ENCODE peak calls at places on chromosomes 2 and 18, in six cellular contexts. J, Y, M, L, F and C are unnamed samples. For H3K4me1, the result is how much of the 10 kb centered on the place peaks cover.

GRCh38 chr2:26883971-26884370 is 36.0 kb downstream of the DPYSL5 start:
- DNase-seq in J (no peak), Y (no peak), M (no peak), L (no peak), F (no peak), C (no peak)

GRCh38 chr2:229869226-229869625 is 52.6 kb downstream of the TRIP12 start:
- DNase-seq in J (no peak), Y (peak), M (no peak), L (no peak), F (no peak), C (no peak)

GRCh38 chr2:232315049-232315922 is 63.3 kb upstream of the ALPP start:
- DNase-seq in J (peak), Y (peak), M (no peak), L (peak), F (no peak), C (peak)

GRCh38 chr18:46856975-46857374 is 60.3 kb downstream of the PIAS2 start:
- DNase-seq in J (no peak), Y (peak), M (no peak), L (no peak), F (no peak), C (no peak)

GRCh38 chr2:180573951-180574350 is 406.5 kb upstream of the UBE2E3 start:
- DNase-seq in J (peak), Y (no peak), M (no peak), L (no peak), F (no peak), C (no peak)

GRCh38 chr2:185807351-185807750 is 68.7 kb downstream of the FSIP2 start:
- DNase-seq in J (no peak), Y (no peak), M (no peak), L (no peak), F (no peak), C (no peak)

GRCh38 chr18:56172527-56172926 is 465.9 kb downstream of the TXNL1 start:
- DNase-seq in J (no peak), Y (peak), M (no peak), L (no peak), F (no peak), C (no peak)

GRCh38 chr2:71602581-71602980 is 149.2 kb downstream of the DYSF start:
- DNase-seq in J (no peak), Y (no peak), M (peak), L (no peak), F (no peak), C (no peak)

GRCh38 chr2:143778981-143779380 is 649.8 kb downstream of the ARHGAP15 start:
- DNase-seq in J (peak), Y (peak), M (no peak), L (no peak), F (no peak), C (no peak)

GRCh38 chr2:212538156-212539144 is at the start of gene ERBB4:
- DNase-seq in J (no peak), Y (no peak), M (peak), L (no peak), F (no peak), C (no peak)

GRCh38 chr2:136381722-136382633 is 264.0 kb upstream of the CXCR4 start:
- DNase-seq in J (no peak), Y (no peak), M (no peak), L (peak), F (no peak), C (peak)

GRCh38 chr18:45167109-45167551 is 448.1 kb upstream of the SLC14A2 start:
- DNase-seq in J (peak), Y (no peak), M (no peak), L (no peak), F (no peak), C (no peak)

GRCh38 chr2:240810621-240811020 is 9.4 kb downstream of the KIF1A start:
- DNase-seq in J (no peak), Y (no peak), M (no peak), L (no peak), F (no peak), C (no peak)

GRCh38 chr18:39660141-39660540 is 2094.5 kb upstream of the CELF4 start:
- DNase-seq in J (peak), Y (no peak), M (no peak), L (no peak), F (no peak), C (no peak)

GRCh38 chr2:177195194-177195593 is 17.4 kb upstream of the HNRNPA3 start:
- DNase-seq in J (no peak), Y (no peak), M (no peak), L (no peak), F (peak), C (no peak)

GRCh38 chr18:73366713-73367112 is 498.9 kb upstream of the NETO1 start:
- DNase-seq in J (peak), Y (peak), M (no peak), L (no peak), F (no peak), C (no peak)

GRCh38 chr2:25523060-25523459 is 150.3 kb downstream of the DTNB start:
- DNase-seq in J (no peak), Y (no peak), M (no peak), L (no peak), F (no peak), C (no peak)

GRCh38 chr18:13271512-13271911 is 53.0 kb downstream of the LDLRAD4 start:
- DNase-seq in J (no peak), Y (peak), M (peak), L (no peak), F (no peak), C (no peak)

GRCh38 chr2:238425505-238425978 is 1.2 kb upstream of the ASB1 start:
- DNase-seq in J (no peak), Y (no peak), M (no peak), L (no peak), F (no peak), C (no peak)

GRCh38 chr2:68839260-68839833 is 31.9 kb downstream of the BMP10 start:
- DNase-seq in J (no peak), Y (peak), M (no peak), L (no peak), F (peak), C (no peak)

GRCh38 chr2:240917684-240918257 is 11.6 kb downstream of the CROCC2 start:
- DNase-seq in J (no peak), Y (no peak), M (no peak), L (no peak), F (no peak), C (no peak)

GRCh38 chr2:170425291-170425751 is 247.4 kb downstream of the MYO3B start:
- DNase-seq in J (peak), Y (no peak), M (no peak), L (no peak), F (no peak), C (no peak)

GRCh38 chr2:151672277-151672676 is 62.0 kb downstream of the NEB start:
- DNase-seq in J (no peak), Y (peak), M (no peak), L (no peak), F (no peak), C (no peak)

GRCh38 chr18:63022429-63023022 is 297.0 kb downstream of the BCL2 start:
- DNase-seq in J (no peak), Y (peak), M (no peak), L (no peak), F (no peak), C (no peak)

GRCh38 chr2:69685321-69686048 is 41.9 kb upstream of the AAK1 start:
- DNase-seq in J (peak), Y (no peak), M (no peak), L (peak), F (no peak), C (no peak)

GRCh38 chr2:100222844-100223243 is 80.5 kb upstream of the AFF3 start:
- DNase-seq in J (no peak), Y (no peak), M (no peak), L (no peak), F (peak), C (no peak)

GRCh38 chr2:40451926-40452605 is at the start of gene SLC8A1:
- DNase-seq in J (peak), Y (peak), M (peak), L (no peak), F (no peak), C (no peak)

GRCh38 chr2:38887347-38887746 is 2.3 kb upstream of the ARHGEF33 start:
- DNase-seq in J (no peak), Y (no peak), M (no peak), L (no peak), F (no peak), C (no peak)

GRCh38 chr2:31383471-31384153 is 30.9 kb downstream of the XDH start:
- DNase-seq in J (peak), Y (no peak), M (no peak), L (no peak), F (no peak), C (no peak)

GRCh38 chr2:108637304-108637669 is 82.0 kb upstream of the RANBP2 start:
- DNase-seq in J (peak), Y (no peak), M (no peak), L (no peak), F (no peak), C (no peak)

GRCh38 chr2:8594731-8595427 is 87.0 kb upstream of the ID2 start:
- DNase-seq in J (peak), Y (no peak), M (no peak), L (no peak), F (no peak), C (no peak)

GRCh38 chr18:62741118-62741566 is 25.8 kb downstream of the PHLPP1 start:
- DNase-seq in J (peak), Y (peak), M (no peak), L (no peak), F (peak), C (no peak)

GRCh38 chr2:143720093-143720664 is 591.0 kb downstream of the ARHGAP15 start:
- DNase-seq in J (no peak), Y (peak), M (no peak), L (no peak), F (no peak), C (no peak)

GRCh38 chr2:17813015-17813741 is 3.1 kb upstream of the MSGN1 start:
- DNase-seq in J (peak), Y (no peak), M (no peak), L (no peak), F (peak), C (no peak)

GRCh38 chr2:236366406-236366805 is 102.2 kb upstream of the ASB18 start:
- DNase-seq in J (no peak), Y (no peak), M (no peak), L (peak), F (no peak), C (peak)

GRCh38 chr18:3051718-3052410 is 38.9 kb upstream of the LPIN2 start:
- DNase-seq in J (no peak), Y (no peak), M (no peak), L (no peak), F (no peak), C (no peak)

GRCh38 chr2:127074936-127075335 is 32.0 kb downstream of the BIN1 start:
- DNase-seq in J (no peak), Y (no peak), M (no peak), L (no peak), F (no peak), C (no peak)

GRCh38 chr2:169877406-169877805 is 50.2 kb downstream of the UBR3 start:
- DNase-seq in J (peak), Y (peak), M (no peak), L (no peak), F (peak), C (no peak)

GRCh38 chr2:73494031-73494430 is 108.4 kb downstream of the ALMS1 start:
- DNase-seq in J (peak), Y (peak), M (no peak), L (no peak), F (no peak), C (no peak)

DNA sequence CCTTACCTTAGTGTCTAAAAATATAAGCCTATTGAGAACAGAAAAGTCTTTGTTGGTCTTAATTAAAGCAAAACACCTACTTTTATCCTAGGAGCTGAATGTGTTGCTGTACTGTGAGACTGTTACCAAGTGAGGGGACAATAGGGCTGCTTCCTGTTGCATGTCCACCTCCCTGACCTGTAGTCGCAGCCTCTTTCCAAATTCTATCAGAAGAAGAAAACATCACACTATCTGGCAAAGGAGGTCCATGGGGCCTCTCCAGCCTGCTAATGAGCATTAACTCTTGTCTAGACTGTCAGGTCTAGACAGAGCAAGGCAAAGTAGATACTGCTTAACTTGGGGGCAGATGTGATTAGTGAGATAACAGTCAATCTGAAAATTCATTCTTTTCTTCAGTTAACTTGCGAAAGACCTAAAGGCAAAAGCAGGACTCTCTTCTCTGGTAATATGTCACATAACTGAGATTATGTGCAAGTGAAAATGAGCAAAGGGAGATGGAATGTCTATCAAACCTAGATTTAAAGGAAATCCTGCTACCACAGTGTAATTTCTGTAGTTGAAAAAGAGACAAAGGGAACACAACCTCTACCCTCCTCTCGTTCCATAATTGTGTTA is 66.9 kb downstream of the CDH20 start:
- DNase-seq in J (no peak), Y (peak), M (no peak), L (no peak), F (no peak), C (no peak)
- H3K4me1 ChIP-seq in J (under half), Y (under half), M (under half), L (under half), F (under half), C (under half)

GRCh38 chr2:134325696-134326095 is 71.8 kb downstream of the MGAT5 start:
- DNase-seq in J (no peak), Y (no peak), M (no peak), L (no peak), F (no peak), C (no peak)
- H3K4me1 ChIP-seq in J (under half), Y (under half), M (under half), L (half or more), F (under half), C (under half)

GRCh38 chr2:159799833-159800232 is 1.8 kb upstream of the CD302 start:
- DNase-seq in J (no peak), Y (no peak), M (no peak), L (no peak), F (no peak), C (no peak)

GRCh38 chr2:159795781-159796667 is 2.0 kb downstream of the CD302 start:
- DNase-seq in J (no peak), Y (no peak), M (no peak), L (no peak), F (no peak), C (no peak)

GRCh38 chr2:159801925-159802324 is 3.9 kb upstream of the CD302 start:
- DNase-seq in J (no peak), Y (no peak), M (no peak), L (no peak), F (no peak), C (no peak)

GRCh38 chr2:159797468-159798375 is at the start of gene CD302:
- DNase-seq in J (peak), Y (peak), M (peak), L (no peak), F (no peak), C (peak)

DNA sequence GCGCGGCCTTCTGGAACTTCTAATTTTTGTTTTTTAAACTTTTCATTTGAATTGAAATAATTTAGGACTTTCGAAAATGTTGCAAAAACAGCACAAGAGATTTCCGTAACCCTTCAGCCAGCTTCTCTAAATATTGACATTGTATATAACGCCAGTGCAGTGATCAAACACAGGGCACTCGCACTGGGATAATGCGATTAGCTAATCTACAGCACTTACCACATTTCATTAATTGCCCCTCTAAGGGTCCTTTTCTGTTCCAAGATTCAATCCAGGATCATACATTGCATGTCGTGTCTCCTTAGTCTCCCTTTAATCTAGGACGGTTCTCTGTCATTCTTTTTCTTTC is 342 bp upstream of the CD302 start:
- DNase-seq in J (no peak), Y (no peak), M (no peak), L (no peak), F (no peak), C (no peak)
- H3K4me1 ChIP-seq in J (under half), Y (under half), M (under half), L (under half), F (under half), C (under half)

GRCh38 chr18:78517328-78517727 is 462.3 kb upstream of the SALL3 start:
- DNase-seq in J (no peak), Y (no peak), M (no peak), L (no peak), F (no peak), C (no peak)
- H3K4me1 ChIP-seq in J (under half), Y (under half), M (under half), L (under half), F (under half), C (under half)

DNA sequence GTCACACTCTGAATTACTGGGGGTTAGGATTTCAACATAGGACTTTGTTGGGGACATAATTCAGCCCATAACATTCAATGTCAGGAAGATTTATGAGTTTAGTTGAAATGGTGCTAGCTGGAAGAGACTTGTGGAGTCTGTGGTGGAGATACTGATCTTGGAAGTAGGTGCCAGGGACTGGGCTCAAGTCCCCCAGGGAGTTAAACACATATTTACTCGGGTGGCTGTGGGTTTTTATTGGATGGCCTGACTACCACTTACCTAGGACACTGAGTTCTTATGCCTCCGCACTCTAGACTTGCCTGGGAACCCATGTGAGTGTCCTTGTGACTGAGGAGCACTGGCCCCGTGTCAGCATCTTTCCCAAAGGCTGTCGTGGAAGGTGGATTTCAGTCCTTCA is 84.8 kb upstream of the SEC11C start:
- DNase-seq in J (no peak), Y (no peak), M (no peak), L (no peak), F (no peak), C (no peak)
- H3K4me1 ChIP-seq in J (under half), Y (under half), M (under half), L (under half), F (under half), C (under half)

GRCh38 chr18:54960197-54960596 is 936 bp upstream of the CCDC68 start:
- DNase-seq in J (no peak), Y (no peak), M (no peak), L (no peak), F (no peak), C (no peak)

GRCh38 chr18:54957295-54957694 is 2.0 kb downstream of the CCDC68 start:
- DNase-seq in J (no peak), Y (no peak), M (no peak), L (no peak), F (no peak), C (no peak)

GRCh38 chr18:54957987-54958386 is 1.3 kb downstream of the CCDC68 start:
- DNase-seq in J (peak), Y (no peak), M (no peak), L (no peak), F (no peak), C (no peak)

GRCh38 chr18:54961016-54961423 is 1.8 kb upstream of the CCDC68 start:
- DNase-seq in J (peak), Y (no peak), M (no peak), L (no peak), F (no peak), C (no peak)

GRCh38 chr18:54958711-54959625 is at the start of gene CCDC68:
- DNase-seq in J (no peak), Y (peak), M (peak), L (no peak), F (no peak), C (no peak)
- H3K4me1 ChIP-seq in J (under half), Y (under half), M (under half), L (under half), F (under half), C (under half)

GRCh38 chr2:54615832-54616534 is 107.5 kb upstream of the EML6 start:
- DNase-seq in J (no peak), Y (no peak), M (no peak), L (no peak), F (no peak), C (no peak)

GRCh38 chr2:54614815-54615214 is 108.6 kb upstream of the EML6 start:
- DNase-seq in J (no peak), Y (no peak), M (no peak), L (no peak), F (no peak), C (no peak)

GRCh38 chr2:54619660-54620231 is 103.7 kb upstream of the EML6 start:
- DNase-seq in J (no peak), Y (no peak), M (no peak), L (no peak), F (no peak), C (no peak)

GRCh38 chr2:54618646-54619565 is 104.6 kb upstream of the EML6 start:
- DNase-seq in J (no peak), Y (no peak), M (no peak), L (no peak), F (no peak), C (no peak)

DNA sequence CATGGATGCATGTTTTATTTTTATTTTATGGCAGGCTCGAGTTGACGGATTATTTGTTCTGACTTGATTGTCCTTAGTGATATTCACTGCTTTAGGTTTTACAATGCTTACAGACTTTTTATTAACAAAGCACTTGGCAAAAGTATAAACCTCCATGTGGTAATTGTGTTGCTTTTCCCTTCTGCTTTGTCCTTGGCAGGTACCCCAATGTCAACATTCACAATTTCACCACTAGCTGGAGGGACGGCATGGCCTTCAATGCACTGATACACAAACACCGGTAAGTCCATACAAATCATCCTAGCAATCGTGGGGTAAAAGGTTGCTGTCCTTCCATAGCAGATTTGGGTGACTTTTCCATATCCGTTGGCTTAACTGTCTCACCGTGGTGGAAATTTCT is 106.1 kb upstream of the EML6 start:
- DNase-seq in J (no peak), Y (no peak), M (no peak), L (no peak), F (no peak), C (no peak)
- H3K4me1 ChIP-seq in J (under half), Y (under half), M (half or more), L (under half), F (under half), C (under half)